ENCODE peak calls at places on chromosomes 2 and 18, in five cellular contexts. L is transverse colon; K is astrocyte of the spinal cord; B is activated CD4-positive, alpha-beta T cell treated with anti-CD3 and anti-CD28 coated beads for 24 hours; P is Caki2. N is an unnamed sample.

GRCh38 chr18:67280843-67281242 is 235.7 kb downstream of the DSEL start:
- DNase-seq in L (no peak), K (no peak), B (no peak), P (no peak), N (no peak)

GRCh38 chr18:10530852-10531251 is 5.0 kb downstream of the NAPG start:
- DNase-seq in L (no peak), K (peak), B (peak), P (peak), N (no peak)

GRCh38 chr2:46690825-46691224 is 211.5 kb downstream of the TMEM247 start:
- DNase-seq in L (no peak), K (peak), B (no peak), P (no peak), N (no peak)

GRCh38 chr2:75224636-75225094 is 25.3 kb upstream of the TACR1 start:
- DNase-seq in L (no peak), K (no peak), B (no peak), P (no peak), N (no peak)

GRCh38 chr18:77087391-77088141 is 45.0 kb downstream of the MBP start:
- DNase-seq in L (peak), K (peak), B (no peak), P (no peak), N (no peak)

GRCh38 chr2:146997945-146998344 is 846.9 kb upstream of the ACVR2A start:
- DNase-seq in L (no peak), K (no peak), B (no peak), P (no peak), N (no peak)

GRCh38 chr2:191247381-191248057 is 2.3 kb downstream of the MYO1B start:
- DNase-seq in L (no peak), K (peak), B (no peak), P (peak), N (no peak)

GRCh38 chr2:40507429-40507828 is 55.5 kb upstream of the SLC8A1 start:
- DNase-seq in L (no peak), K (no peak), B (no peak), P (no peak), N (no peak)

GRCh38 chr18:52439457-52439856 is 99.5 kb downstream of the DCC start:
- DNase-seq in L (no peak), K (no peak), B (no peak), P (no peak), N (no peak)

GRCh38 chr2:10720983-10721343 is 467 bp upstream of the ATP6V1C2 start:
- DNase-seq in L (peak), K (no peak), B (no peak), P (no peak), N (no peak)

GRCh38 chr18:58687871-58688308 is 16.6 kb downstream of the MALT1 start:
- DNase-seq in L (no peak), K (no peak), B (peak), P (no peak), N (no peak)

GRCh38 chr18:79912994-79913831 is 38.2 kb downstream of the SLC66A2 start:
- DNase-seq in L (no peak), K (no peak), B (no peak), P (no peak), N (no peak)

GRCh38 chr18:13305326-13305725 is 86.8 kb downstream of the LDLRAD4 start:
- DNase-seq in L (no peak), K (no peak), B (no peak), P (no peak), N (no peak)

GRCh38 chr2:10558281-10559030 is 110.3 kb upstream of the ODC1 start:
- DNase-seq in L (no peak), K (no peak), B (no peak), P (no peak), N (no peak)

GRCh38 chr2:239777219-239777618 is 247.9 kb downstream of the NDUFA10 start:
- DNase-seq in L (no peak), K (no peak), B (no peak), P (no peak), N (no peak)

GRCh38 chr2:6973895-6974545 is 56.8 kb downstream of the RNF144A start:
- DNase-seq in L (no peak), K (no peak), B (no peak), P (no peak), N (no peak)

GRCh38 chr2:25822190-25823117 is 55.8 kb downstream of the ASXL2 start:
- DNase-seq in L (peak), K (peak), B (peak), P (no peak), N (no peak)

GRCh38 chr18:72147830-72148229 is 396.3 kb downstream of the CBLN2 start:
- DNase-seq in L (no peak), K (no peak), B (no peak), P (no peak), N (no peak)

GRCh38 chr18:26865557-26865956 is at the start of gene AQP4:
- DNase-seq in L (no peak), K (no peak), B (no peak), P (no peak), N (no peak)

GRCh38 chr2:203623104-203623503 is 83.3 kb upstream of the CD28 start:
- DNase-seq in L (no peak), K (peak), B (no peak), P (no peak), N (no peak)

GRCh38 chr2:30373881-30374302 is 73.2 kb upstream of the LCLAT1 start:
- DNase-seq in L (no peak), K (peak), B (no peak), P (no peak), N (no peak)

GRCh38 chr2:217755027-217755756 is 247.6 kb downstream of the TNS1 start:
- DNase-seq in L (no peak), K (no peak), B (no peak), P (no peak), N (no peak)

GRCh38 chr18:62282188-62282629 is 42.9 kb upstream of the TNFRSF11A start:
- DNase-seq in L (no peak), K (peak), B (no peak), P (no peak), N (no peak)

GRCh38 chr2:1868683-1869141 is 124.4 kb upstream of the PXDN start:
- DNase-seq in L (no peak), K (no peak), B (no peak), P (no peak), N (no peak)

GRCh38 chr2:134590679-134591078 is 128.1 kb downstream of the TMEM163 start:
- DNase-seq in L (no peak), K (no peak), B (no peak), P (no peak), N (no peak)

GRCh38 chr2:120436460-120436739 is 90.5 kb downstream of the INHBB start:
- DNase-seq in L (no peak), K (no peak), B (no peak), P (no peak), N (no peak)

GRCh38 chr2:197294260-197294659 is 16.3 kb downstream of the ANKRD44 start:
- DNase-seq in L (no peak), K (no peak), B (no peak), P (no peak), N (no peak)

GRCh38 chr2:2571301-2572198 is 240.5 kb upstream of the MYT1L start:
- DNase-seq in L (no peak), K (no peak), B (no peak), P (no peak), N (no peak)

GRCh38 chr2:11129598-11130449 is 25.4 kb upstream of the SLC66A3 start:
- DNase-seq in L (peak), K (no peak), B (peak), P (peak), N (no peak)

GRCh38 chr2:15616429-15616828 is 24.8 kb downstream of the DDX1 start:
- DNase-seq in L (no peak), K (no peak), B (no peak), P (no peak), N (no peak)

GRCh38 chr2:141020346-141020745 is 1110.5 kb downstream of the LRP1B start:
- DNase-seq in L (no peak), K (no peak), B (no peak), P (no peak), N (no peak)

N was measured in NCI-H1048.